ENCODE peak calls at places on chromosomes 11 and 22, in four cellular contexts. One of them, this sample, is unnamed.

GRCh38 chr11:2789331-2789730 is 89.5 kb upstream of the KCNQ1OT1 start:
- DNase-seq in fibroblast of pulmonary artery: no peak
- DNase-seq in activated CD8-positive, alpha-beta T cell treated with anti-CD3 and anti-CD28 coated beads for 36 hours: no peak
- DNase-seq in Calu3: no peak
- DNase-seq in this sample: no peak

GRCh38 chr11:45655347-45655756 is 10.1 kb downstream of the CHST1 start:
- DNase-seq in fibroblast of pulmonary artery: peak
- DNase-seq in activated CD8-positive, alpha-beta T cell treated with anti-CD3 and anti-CD28 coated beads for 36 hours: peak
- DNase-seq in Calu3: peak
- DNase-seq in this sample: peak

GRCh38 chr22:18077639-18078328 is at the start of gene PEX26:
- DNase-seq in fibroblast of pulmonary artery: peak
- DNase-seq in activated CD8-positive, alpha-beta T cell treated with anti-CD3 and anti-CD28 coated beads for 36 hours: peak
- DNase-seq in Calu3: peak
- DNase-seq in this sample: peak

GRCh38 chr11:130737866-130738431 is 178.3 kb downstream of the SNX19 start:
- DNase-seq in fibroblast of pulmonary artery: peak
- DNase-seq in activated CD8-positive, alpha-beta T cell treated with anti-CD3 and anti-CD28 coated beads for 36 hours: no peak
- DNase-seq in Calu3: peak
- DNase-seq in this sample: peak

GRCh38 chr11:125275905-125276634 is 111.5 kb downstream of the PKNOX2 start:
- DNase-seq in fibroblast of pulmonary artery: peak
- DNase-seq in activated CD8-positive, alpha-beta T cell treated with anti-CD3 and anti-CD28 coated beads for 36 hours: no peak
- DNase-seq in Calu3: no peak
- DNase-seq in this sample: no peak

GRCh38 chr22:39291501-39291900 is 27.9 kb downstream of the RPL3 start:
- DNase-seq in fibroblast of pulmonary artery: no peak
- DNase-seq in activated CD8-positive, alpha-beta T cell treated with anti-CD3 and anti-CD28 coated beads for 36 hours: no peak
- DNase-seq in Calu3: no peak
- DNase-seq in this sample: no peak

GRCh38 chr11:44327730-44328691 is 18.1 kb upstream of the ALX4 start:
- DNase-seq in fibroblast of pulmonary artery: no peak
- DNase-seq in activated CD8-positive, alpha-beta T cell treated with anti-CD3 and anti-CD28 coated beads for 36 hours: no peak
- DNase-seq in Calu3: no peak
- DNase-seq in this sample: no peak

GRCh38 chr11:1040428-1041148 is 4.1 kb upstream of the MUC6 start:
- DNase-seq in fibroblast of pulmonary artery: peak
- DNase-seq in activated CD8-positive, alpha-beta T cell treated with anti-CD3 and anti-CD28 coated beads for 36 hours: no peak
- DNase-seq in Calu3: peak
- DNase-seq in this sample: no peak

GRCh38 chr11:17606206-17607082 is 59.4 kb downstream of the OTOG start:
- DNase-seq in fibroblast of pulmonary artery: no peak
- DNase-seq in activated CD8-positive, alpha-beta T cell treated with anti-CD3 and anti-CD28 coated beads for 36 hours: no peak
- DNase-seq in Calu3: no peak
- DNase-seq in this sample: no peak

GRCh38 chr22:50739894-50740293 is 1.9 kb downstream of the ACR start:
- DNase-seq in fibroblast of pulmonary artery: no peak
- DNase-seq in activated CD8-positive, alpha-beta T cell treated with anti-CD3 and anti-CD28 coated beads for 36 hours: no peak
- DNase-seq in Calu3: no peak
- DNase-seq in this sample: peak

GRCh38 chr22:46792061-46792796 is 29.8 kb downstream of the TBC1D22A start:
- DNase-seq in fibroblast of pulmonary artery: no peak
- DNase-seq in activated CD8-positive, alpha-beta T cell treated with anti-CD3 and anti-CD28 coated beads for 36 hours: no peak
- DNase-seq in Calu3: no peak
- DNase-seq in this sample: peak

GRCh38 chr22:32967285-32968101 is 90.7 kb downstream of the SYN3 start:
- DNase-seq in fibroblast of pulmonary artery: no peak
- DNase-seq in activated CD8-positive, alpha-beta T cell treated with anti-CD3 and anti-CD28 coated beads for 36 hours: no peak
- DNase-seq in Calu3: no peak
- DNase-seq in this sample: no peak